ENCODE peak calls at places on chromosomes 16 and 17, in nine cellular contexts. J, E, V, W, N, F, H, I and A are unnamed samples.

GRCh38 chr16:85583491-85584181 is 29.5 kb upstream of the GSE1 start:
- DNase-seq in I (no peak), F (peak), J (no peak), V (peak), E (no peak), W (no peak), N (no peak), H (no peak), A (no peak)

GRCh38 chr16:65534121-65534528 is 412.3 kb upstream of the CDH11 start:
- DNase-seq in E (no peak), J (no peak), W (no peak), I (no peak), V (peak), H (no peak), N (no peak), F (no peak), A (no peak)

GRCh38 chr16:31487076-31487719 is 4.3 kb downstream of the SLC5A2 start:
- DNase-seq in V (no peak), E (no peak), I (no peak), F (no peak), J (no peak), W (no peak), N (no peak), H (no peak), A (no peak)

GRCh38 chr16:66524601-66525164 is 25.2 kb downstream of the TK2 start:
- DNase-seq in N (no peak), J (peak), V (no peak), I (no peak), E (no peak), H (peak), W (no peak), F (no peak), A (no peak)

GRCh38 chr16:88747588-88748301 is 37.3 kb downstream of the PIEZO1 start:
- DNase-seq in W (no peak), V (no peak), E (no peak), F (peak), H (no peak), J (no peak), N (no peak), I (peak), A (no peak)

GRCh38 chr17:47119746-47120520 is 69.2 kb downstream of the CDC27 start:
- DNase-seq in I (peak), V (peak), N (no peak), W (no peak), F (no peak), E (no peak), H (no peak), J (no peak), A (no peak)

GRCh38 chr17:32249475-32249874 is 16.2 kb upstream of the RHBDL3 start:
- DNase-seq in V (no peak), J (no peak), H (no peak), F (no peak), E (no peak), W (no peak), N (no peak), I (no peak), A (no peak)

GRCh38 chr16:88792078-88792550 is 7.1 kb upstream of the PIEZO1 start:
- DNase-seq in F (no peak), E (no peak), V (peak), I (no peak), H (peak), W (no peak), N (no peak), J (no peak), A (no peak)

GRCh38 chr17:28741358-28742349 is 2.2 kb upstream of the TRAF4 start:
- DNase-seq in I (no peak), H (no peak), V (no peak), J (no peak), N (no peak), E (no peak), F (no peak), W (peak), A (no peak)

GRCh38 chr16:81939164-81940067 is 71.9 kb downstream of the SDR42E1 start:
- DNase-seq in F (peak), N (no peak), I (no peak), H (no peak), V (no peak), J (no peak), E (no peak), W (no peak), A (no peak)

GRCh38 chr16:9123871-9124270 is 32.4 kb downstream of the HAPSTR1 start:
- DNase-seq in V (peak), I (peak), F (peak), H (peak), J (peak), E (peak), N (no peak), W (peak), A (no peak)

GRCh38 chr16:54176376-54176901 is 110.1 kb downstream of the IRX3 start:
- DNase-seq in H (no peak), J (no peak), W (peak), N (no peak), F (no peak), E (no peak), I (no peak), V (no peak), A (no peak)

GRCh38 chr17:45230410-45230786 is 8.7 kb downstream of the FMNL1 start:
- DNase-seq in I (no peak), E (no peak), F (no peak), N (no peak), J (no peak), W (no peak), V (no peak), H (no peak), A (no peak)
- H3K27ac ChIP-seq in I (no peak), E (peak), F (no peak), N (peak), J (no peak), W (peak), V (no peak), H (no peak), A (no peak)

DNA sequence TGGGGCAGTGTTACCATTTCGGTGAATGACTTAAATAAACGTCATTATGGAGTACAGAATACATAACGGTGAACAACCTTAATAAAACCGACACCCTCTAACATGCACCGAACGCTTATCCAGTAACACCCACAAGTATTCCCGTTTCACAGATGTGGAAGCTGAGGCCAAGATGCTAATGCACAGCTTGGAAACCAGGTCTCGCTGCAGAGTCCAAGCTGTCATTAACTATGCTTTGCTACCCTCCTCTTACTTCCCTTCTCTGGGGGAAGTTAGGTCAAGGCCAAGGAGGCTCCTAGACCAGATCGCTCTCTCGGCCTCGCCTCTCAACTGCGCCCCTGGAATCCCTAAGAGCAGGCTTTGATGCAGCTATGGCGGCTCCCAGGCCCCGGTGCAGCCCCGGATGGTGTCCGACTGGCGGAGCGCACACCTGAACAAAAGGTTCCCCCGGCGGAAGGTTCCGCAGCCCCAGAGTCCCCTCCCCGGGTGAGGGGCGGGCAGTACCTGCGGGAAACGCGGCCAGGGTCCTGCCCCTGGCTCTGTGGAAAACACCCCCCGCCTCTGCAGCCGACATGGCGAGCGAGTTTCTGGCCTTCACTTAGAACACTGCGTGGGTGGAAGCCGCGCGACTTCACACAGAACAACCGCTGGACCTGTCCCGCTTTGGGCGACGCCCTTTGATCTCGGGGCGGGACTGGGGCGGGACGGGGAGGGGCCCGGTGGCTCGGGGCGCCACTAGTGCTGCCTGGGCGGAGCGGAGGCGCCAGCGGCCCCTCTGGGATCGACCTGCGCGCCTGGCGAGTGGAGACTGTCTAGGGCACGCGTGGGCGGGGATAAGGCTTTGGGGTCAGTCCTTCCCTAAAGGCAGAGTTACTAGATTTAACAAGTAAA is at the start of gene CPPED1:
- DNase-seq in V (peak), N (peak), J (peak), W (peak), F (peak), E (peak), H (peak), I (peak), A (peak)
- H3K27ac ChIP-seq in V (peak), N (peak), J (peak), W (peak), F (no peak), E (peak), H (no peak), I (peak), A (peak)

DNA sequence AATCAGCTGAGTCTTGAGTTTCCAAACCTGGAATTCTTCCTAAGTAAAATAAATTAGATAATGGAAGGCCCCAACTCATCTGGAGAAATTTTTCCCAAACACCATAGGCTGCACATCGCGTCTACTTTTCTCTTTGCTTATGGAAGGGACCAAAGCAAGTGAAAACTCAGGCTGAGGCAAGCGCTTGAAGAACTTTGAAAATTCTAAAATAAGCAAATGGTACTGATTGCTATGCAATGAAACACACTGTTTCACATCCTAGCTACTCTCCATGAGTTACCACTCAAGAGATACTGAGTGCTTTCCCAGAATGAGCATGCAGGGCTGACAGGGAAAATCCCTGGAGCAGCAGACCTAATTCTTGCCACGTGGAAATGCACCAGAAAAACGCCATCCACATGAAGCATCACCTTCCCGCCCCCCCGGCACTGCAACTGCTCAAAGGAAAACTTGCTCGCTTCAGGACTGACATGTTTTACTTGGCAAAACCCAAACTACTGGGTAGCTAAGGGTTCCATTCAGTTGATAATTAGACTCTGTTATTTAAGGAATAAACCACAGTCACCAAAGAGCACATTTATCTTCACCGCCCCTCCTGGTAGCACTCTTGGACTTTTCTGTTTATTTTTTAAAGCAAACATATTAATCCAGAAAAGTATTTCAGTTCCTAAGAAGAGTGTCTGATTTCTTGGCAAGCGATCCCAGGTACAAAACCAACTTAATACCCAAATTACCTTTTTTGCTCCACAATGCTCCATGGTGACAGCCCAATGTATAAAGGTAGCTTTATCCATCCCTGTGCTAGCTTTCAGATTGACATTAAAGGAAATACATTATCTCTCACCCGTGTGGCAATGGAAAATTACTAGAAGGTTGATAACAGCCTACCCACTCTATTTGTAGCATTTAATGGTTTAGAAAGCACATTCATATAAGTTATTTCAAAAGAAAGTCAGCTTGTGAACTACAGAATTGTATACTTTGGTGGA is 62.5 kb downstream of the WDR59 start:
- DNase-seq in I (no peak), W (peak), V (peak), F (no peak), H (no peak), E (no peak), N (no peak), J (no peak), A (no peak)
- H3K27ac ChIP-seq in I (no peak), W (no peak), V (no peak), F (no peak), H (no peak), E (no peak), N (no peak), J (no peak), A (no peak)

GRCh38 chr17:70274255-70274654 is 104.9 kb downstream of the KCNJ2 start:
- DNase-seq in V (no peak), H (no peak), N (no peak), I (no peak), W (no peak), E (no peak), F (no peak), J (no peak), A (no peak)

GRCh38 chr17:70271200-70271599 is 101.9 kb downstream of the KCNJ2 start:
- DNase-seq in N (no peak), W (no peak), E (no peak), H (no peak), V (no peak), J (no peak), I (no peak), F (no peak), A (no peak)

GRCh38 chr17:70270554-70270953 is 101.2 kb downstream of the KCNJ2 start:
- DNase-seq in E (no peak), V (no peak), N (no peak), J (no peak), H (no peak), W (no peak), F (no peak), I (no peak), A (no peak)

GRCh38 chr17:70268383-70268782 is 99.1 kb downstream of the KCNJ2 start:
- DNase-seq in J (no peak), F (no peak), I (no peak), H (no peak), V (no peak), N (no peak), W (no peak), E (no peak), A (no peak)

GRCh38 chr17:70271672-70272071 is 102.3 kb downstream of the KCNJ2 start:
- DNase-seq in F (no peak), H (no peak), I (no peak), E (no peak), N (no peak), W (no peak), J (no peak), V (no peak), A (no peak)
- H3K27ac ChIP-seq in F (no peak), H (no peak), I (no peak), E (no peak), N (no peak), W (no peak), J (no peak), V (no peak), A (no peak)

GRCh38 chr16:12317121-12317810 is 340.7 kb downstream of the SNX29 start:
- DNase-seq in I (no peak), H (no peak), V (no peak), J (no peak), E (no peak), F (no peak), W (no peak), N (no peak), A (no peak)
- H3K27ac ChIP-seq in I (no peak), H (no peak), V (no peak), J (no peak), E (no peak), F (no peak), W (no peak), N (no peak), A (no peak)

DNA sequence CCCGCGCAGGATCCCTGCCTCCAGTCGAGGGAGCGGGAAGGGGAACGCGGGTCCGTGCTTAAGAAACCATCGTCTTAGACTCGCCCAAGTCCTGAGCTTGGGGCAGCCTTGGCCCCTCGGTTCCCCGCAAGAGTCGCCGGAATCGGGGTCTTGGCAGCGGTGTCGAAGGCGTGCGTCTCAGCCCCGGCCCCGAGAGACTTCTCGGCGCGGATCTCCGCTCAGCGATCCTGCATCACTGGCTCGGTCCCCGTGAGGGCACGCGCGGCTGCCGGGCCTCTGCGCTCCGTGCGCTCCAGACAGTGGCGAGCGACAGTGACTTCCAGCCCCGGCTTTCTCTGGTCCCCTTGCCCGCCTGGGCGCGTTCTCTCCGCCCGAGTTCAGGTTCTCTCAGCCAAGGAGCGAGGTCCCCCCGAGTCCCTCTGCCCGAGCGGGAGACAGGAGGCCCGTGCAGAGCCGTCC is 383 bp downstream of the HS3ST3A1 start:
- DNase-seq in E (peak), N (no peak), I (no peak), F (no peak), H (no peak), W (peak), J (no peak), V (no peak), A (no peak)
- H3K27ac ChIP-seq in E (peak), N (no peak), I (no peak), F (no peak), H (no peak), W (no peak), J (no peak), V (peak), A (no peak)

GRCh38 chr17:57523926-57524634 is 221.0 kb downstream of the CCDC182 start:
- DNase-seq in N (no peak), J (peak), F (no peak), I (peak), W (peak), E (peak), V (peak), H (peak), A (no peak)

GRCh38 chr17:57527437-57528083 is 217.5 kb downstream of the CCDC182 start:
- DNase-seq in E (no peak), J (no peak), V (no peak), I (no peak), N (no peak), F (no peak), W (no peak), H (no peak), A (no peak)

GRCh38 chr17:57528084-57528451 is 217.0 kb downstream of the CCDC182 start:
- DNase-seq in I (no peak), J (peak), W (no peak), V (no peak), E (no peak), N (no peak), H (peak), F (no peak), A (no peak)

GRCh38 chr17:57522436-57523005 is 222.6 kb downstream of the CCDC182 start:
- DNase-seq in J (no peak), E (no peak), N (no peak), F (no peak), W (no peak), V (no peak), I (no peak), H (no peak), A (no peak)

DNA sequence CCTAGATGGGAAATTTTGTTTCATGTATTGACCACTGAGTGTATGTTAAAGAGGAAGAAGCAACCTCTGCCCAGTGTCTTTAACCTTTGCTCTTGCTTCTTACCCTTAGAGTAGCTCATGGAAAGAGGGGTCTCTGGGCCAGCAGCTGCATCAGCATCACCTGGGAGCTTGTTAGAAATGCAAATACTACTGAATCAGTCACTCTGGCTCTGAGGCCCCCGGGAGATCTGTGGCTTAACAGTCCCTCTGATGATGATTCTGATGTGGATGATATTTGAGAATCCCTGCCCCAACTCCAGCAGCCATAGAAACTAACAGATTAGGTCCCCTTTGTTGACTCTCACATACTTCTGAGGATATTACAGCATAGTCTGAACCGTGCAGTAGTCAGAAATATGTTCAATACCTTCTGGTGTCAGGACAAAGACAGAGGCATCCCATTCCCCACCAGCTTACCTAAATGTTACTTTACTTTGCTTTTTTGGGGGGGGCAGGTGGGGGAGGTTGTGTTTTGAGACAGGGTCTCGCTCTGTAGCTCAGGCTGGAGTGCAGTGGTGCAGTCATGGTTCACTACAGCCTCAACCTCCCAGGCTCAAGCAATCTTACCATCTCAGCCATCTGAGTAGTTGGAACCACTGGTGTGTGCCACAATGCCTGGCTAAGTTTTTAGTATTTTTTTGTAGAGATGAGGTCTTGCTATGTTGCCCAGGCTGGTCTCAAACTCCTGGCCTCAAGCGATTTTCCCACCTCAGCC is 220.1 kb downstream of the CCDC182 start:
- DNase-seq in N (no peak), E (no peak), W (no peak), H (no peak), I (no peak), V (no peak), J (no peak), F (no peak), A (no peak)
- H3K27ac ChIP-seq in N (no peak), E (no peak), W (no peak), H (no peak), I (peak), V (no peak), J (no peak), F (no peak), A (peak)